ENCODE peak calls at places on chromosomes 12 and 14, in five cellular contexts. E, R, X, S and O are unnamed samples.

GRCh38 chr12:3279832-3280231 is 202.7 kb downstream of the TSPAN9 start:
- DNase-seq in R (no peak), E (no peak), X (no peak), S (no peak), O (no peak)

GRCh38 chr12:127115468-127116035 is 1151.4 kb upstream of the TMEM132C start:
- DNase-seq in E (no peak), R (no peak), X (no peak), S (no peak), O (no peak)

GRCh38 chr12:85784096-85784720 is 52.0 kb downstream of the RASSF9 start:
- DNase-seq in X (no peak), R (no peak), S (no peak), E (no peak), O (no peak)

GRCh38 chr14:64541261-64541970 is 875 bp downstream of the HSPA2 start:
- DNase-seq in X (no peak), E (no peak), R (no peak), S (no peak), O (peak; percentile 60)

GRCh38 chr14:29463727-29464370 is 463.8 kb downstream of the PRKD1 start:
- DNase-seq in E (no peak), X (peak; percentile 13), R (no peak), S (no peak), O (no peak)

GRCh38 chr12:5713599-5714001 is 231.5 kb downstream of the ANO2 start:
- DNase-seq in S (no peak), E (no peak), R (no peak), X (no peak), O (no peak)

GRCh38 chr12:102766961-102767360 is 150.1 kb downstream of the PAH start:
- DNase-seq in E (no peak), R (no peak), X (no peak), S (no peak), O (no peak)

GRCh38 chr12:3752096-3752709 is 706 bp downstream of the CRACR2A start:
- DNase-seq in S (peak; percentile 13), E (no peak), R (peak; percentile 45), X (no peak), O (no peak)

GRCh38 chr12:106511365-106511764 is 71.4 kb upstream of the RFX4 start:
- DNase-seq in X (no peak), S (no peak), E (no peak), R (no peak), O (no peak)

GRCh38 chr14:61516125-61516740 is 179.1 kb upstream of the HIF1A start:
- DNase-seq in E (no peak), R (no peak), S (no peak), X (no peak), O (no peak)

GRCh38 chr12:57342207-57342691 is 88.6 kb downstream of the R3HDM2 start:
- DNase-seq in E (peak; percentile 27), S (no peak), R (no peak), X (peak; percentile 36), O (peak; percentile 21)

GRCh38 chr12:43758247-43758727 is 303 bp downstream of the PUS7L start:
- DNase-seq in R (peak; percentile 17), X (peak; percentile 36), S (peak; percentile 37), E (peak; percentile 3), O (no peak)

GRCh38 chr14:25237845-25238244 is 187.9 kb upstream of the STXBP6 start:
- DNase-seq in X (peak; percentile 24), R (no peak), S (peak; percentile 59), E (peak; percentile 33), O (peak; percentile 7)

GRCh38 chr12:32198555-32198954 is 91.9 kb downstream of the BICD1 start:
- DNase-seq in X (no peak), R (no peak), E (no peak), S (no peak), O (no peak)

GRCh38 chr12:101480849-101481248 is 5.7 kb downstream of the SPIC start:
- DNase-seq in X (no peak), R (no peak), S (no peak), E (no peak), O (no peak)

GRCh38 chr12:106227641-106228319 is 20.0 kb downstream of the CKAP4 start:
- DNase-seq in S (peak; percentile 47), X (no peak), E (no peak), R (no peak), O (no peak)

GRCh38 chr12:95766356-95767019 is 24.1 kb downstream of the NTN4 start:
- DNase-seq in X (no peak), R (no peak), E (no peak), S (peak; percentile 84), O (no peak)

GRCh38 chr14:23653046-23653445 is 16.9 kb downstream of the DHRS2 start:
- DNase-seq in R (no peak), E (no peak), S (no peak), X (no peak), O (no peak)

GRCh38 chr14:23513005-23513412 is 38.6 kb downstream of the ZFHX2 start:
- DNase-seq in R (no peak), E (no peak), S (no peak), X (no peak), O (no peak)

GRCh38 chr12:66066071-66066928 is 64.2 kb downstream of the LLPH start:
- DNase-seq in X (peak; percentile 62), E (no peak), R (peak; percentile 75), S (peak; percentile 78), O (no peak)

GRCh38 chr12:109683316-109683715 is 30.3 kb upstream of the FAM222A start:
- DNase-seq in R (no peak), E (no peak), S (no peak), X (no peak), O (no peak)

GRCh38 chr12:46477541-46477940 is 105.0 kb upstream of the SLC38A2 start:
- DNase-seq in X (no peak), E (no peak), S (no peak), R (no peak), O (no peak)

GRCh38 chr14:85415015-85415712 is 114.8 kb upstream of the FLRT2 start:
- DNase-seq in S (peak; percentile 64), E (no peak), R (no peak), X (peak; percentile 6), O (peak; percentile 17)

GRCh38 chr14:74942608-74943007 is 12.8 kb downstream of the PGF start:
- DNase-seq in S (no peak), R (no peak), E (no peak), X (no peak), O (no peak)

GRCh38 chr14:35878272-35879140 is 52.4 kb downstream of the BRMS1L start:
- DNase-seq in S (no peak), X (no peak), E (no peak), R (no peak), O (no peak)
- TF ChIP-seq SUZ12 in S (no peak), X (no peak), E (no peak), R (no peak), O (no peak)

DNA sequence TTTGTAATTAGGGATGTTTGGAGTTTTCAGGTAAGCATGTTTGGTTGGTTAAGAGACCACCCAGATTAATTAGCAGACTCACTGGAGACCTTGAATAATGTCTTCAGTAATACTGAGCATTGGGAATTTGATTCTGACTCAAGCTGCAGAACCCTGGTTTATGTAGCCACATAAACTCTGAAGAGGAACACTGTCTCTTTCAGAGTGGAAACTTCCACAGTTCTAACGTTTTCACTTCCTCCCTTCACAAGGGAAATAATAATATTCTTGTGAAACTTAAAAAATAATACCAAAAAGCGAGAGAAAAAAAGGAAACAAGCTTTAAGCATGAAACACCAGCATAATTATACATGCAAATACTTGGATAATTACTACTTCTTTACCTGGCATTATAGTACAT is 40.0 kb upstream of the ST8SIA1 start:
- DNase-seq in R (no peak), S (no peak), X (no peak), E (no peak), O (no peak)
- TF ChIP-seq SUZ12 in R (no peak), S (no peak), X (no peak), E (no peak), O (no peak)

DNA sequence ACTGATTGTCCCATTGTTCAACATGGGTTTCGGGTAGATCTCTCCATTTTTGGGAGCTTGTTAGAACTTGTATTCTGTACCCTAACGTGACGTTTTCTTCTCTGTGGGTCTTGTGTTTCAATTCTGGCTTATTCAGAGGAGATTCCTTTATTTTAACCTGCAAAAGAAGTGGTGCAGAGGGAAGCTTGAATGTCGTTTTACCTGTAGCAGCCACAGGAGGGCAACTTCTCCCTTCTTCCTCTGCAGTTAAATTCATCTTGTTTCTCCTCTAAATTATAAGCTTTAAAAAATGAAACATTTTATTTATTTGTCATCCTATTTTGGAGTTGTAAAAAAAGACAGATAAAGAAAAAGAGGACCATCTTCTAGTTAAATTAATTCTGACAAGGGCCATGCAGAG is 13.7 kb upstream of the CLEC4D start:
- DNase-seq in S (no peak), X (no peak), E (no peak), R (no peak), O (no peak)
- TF ChIP-seq SUZ12 in S (no peak), X (no peak), E (no peak), R (no peak), O (no peak)

DNA sequence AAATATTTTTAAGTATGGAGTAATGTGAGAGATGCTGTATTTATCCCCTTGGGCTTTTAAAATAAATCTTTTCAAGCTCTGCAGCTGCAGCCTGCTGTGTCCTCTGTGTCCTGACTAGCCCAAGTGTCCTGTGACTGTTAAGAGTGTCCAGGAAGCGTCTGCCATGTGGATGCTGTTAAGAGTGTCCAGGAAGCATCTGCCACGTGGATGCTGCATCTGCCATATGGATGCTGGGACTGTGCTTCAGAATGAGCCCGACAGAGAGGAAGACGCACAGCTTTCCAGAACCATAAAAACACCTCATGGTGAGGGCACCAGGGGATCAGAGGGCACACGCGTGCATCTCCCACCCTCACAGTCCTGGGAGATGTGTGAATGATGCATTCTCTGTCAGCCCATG is 307.3 kb downstream of the ADGRD1 start:
- DNase-seq in R (no peak), E (no peak), S (no peak), X (no peak), O (no peak)
- TF ChIP-seq SUZ12 in R (no peak), E (no peak), S (no peak), X (no peak), O (no peak)

DNA sequence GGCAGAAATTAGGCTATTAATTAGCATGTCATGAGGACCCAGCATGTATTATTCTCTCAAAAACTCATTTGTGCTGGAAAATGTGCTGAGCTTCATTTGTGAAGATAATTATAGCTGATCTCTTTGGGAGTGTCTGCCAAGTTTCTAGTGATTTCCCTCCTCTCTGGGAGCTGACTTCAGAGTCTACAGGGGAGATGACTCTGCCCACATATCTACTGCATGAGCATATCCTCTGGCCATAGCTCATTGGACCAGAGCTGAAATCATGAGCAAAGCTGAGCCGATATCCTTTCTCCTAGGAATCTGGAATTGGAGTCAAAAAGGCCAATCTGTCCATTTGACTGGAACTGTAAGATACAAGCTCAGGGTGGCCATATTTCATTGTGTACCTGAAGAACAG is 5.9 kb downstream of the CCDC198 start:
- DNase-seq in E (no peak), X (no peak), S (no peak), R (no peak), O (no peak)
- TF ChIP-seq SUZ12 in E (no peak), X (no peak), S (no peak), R (no peak), O (no peak)